ENCODE peak calls at places on chromosomes 5 and 9, in four cellular contexts. Y is NCI-H460, C is lung microvascular endothelial cell, G is MG63. U is an unnamed sample.
A peak's percentile ranks its signal among the peaks of the same experiment; 100 is the strongest.

GRCh38 chr5:168401880-168402279 is 84.4 kb upstream of the RARS1 start:
- DNase-seq in C (no peak), Y (no peak), G (no peak), U (no peak)

GRCh38 chr5:157464518-157465171 is 4.6 kb downstream of the NIPAL4 start:
- DNase-seq in C (no peak), Y (peak; percentile 83), G (peak; percentile 79), U (peak; percentile 79)

GRCh38 chr9:6247266-6247665 is 31.7 kb downstream of the IL33 start:
- DNase-seq in Y (no peak), G (no peak), C (no peak), U (no peak)

GRCh38 chr5:175464414-175465233 is 13.7 kb upstream of the SFXN1 start:
- DNase-seq in G (peak; percentile 31), C (peak; percentile 52), Y (peak; percentile 45), U (peak; percentile 42)

GRCh38 chr5:132884548-132884947 is 11.1 kb downstream of the LEAP2 start:
- DNase-seq in Y (no peak), C (no peak), G (no peak), U (no peak)

GRCh38 chr9:121771418-121771817 is 120.0 kb downstream of the DAB2IP start:
- DNase-seq in C (no peak), G (no peak), Y (no peak), U (no peak)

GRCh38 chr9:129720865-129721545 is 31.8 kb downstream of the PTGES start:
- DNase-seq in C (no peak), Y (peak; percentile 19), G (no peak), U (no peak)

GRCh38 chr9:34187891-34188240 is 9.0 kb downstream of the UBAP1 start:
- DNase-seq in Y (no peak), C (no peak), G (no peak), U (no peak)

GRCh38 chr9:124468061-124468740 is 17.9 kb downstream of the ADGRD2 start:
- DNase-seq in C (no peak), G (no peak), Y (no peak), U (no peak)

U was measured in HTR-8/SVneo.